ENCODE peak calls at places on chromosome 9, in seven cellular contexts. One of them, this sample, is unnamed.

GRCh38 chr9:20630241-20630943 is 8.1 kb upstream of the MLLT3 start:
- DNase-seq in NCI-H2029: no peak
- DNase-seq in activated CD4-positive, alpha-beta memory T cell treated with anti-CD3 and anti-CD28 coated beads, Interleukin-2, amount 10 ng/mL, durations not matched to agents 7 days and 5 days: no peak
- DNase-seq in astrocyte: peak
- DNase-seq in activated CD4-positive, alpha-beta T cell treated with anti-CD3 and anti-CD28 coated beads for 48 hours: no peak
- DNase-seq in esophagus squamous epithelium: no peak
- DNase-seq in activated T-cell treated with anti-CD3 and anti-CD28 coated beads, Interleukin-2, amount 50 U/mL, for 24 hours: no peak
- DNase-seq in this sample: no peak

GRCh38 chr9:122819326-122819725 is 9.1 kb downstream of the PDCL start:
- DNase-seq in astrocyte: peak
- DNase-seq in activated CD4-positive, alpha-beta memory T cell treated with anti-CD3 and anti-CD28 coated beads, Interleukin-2, amount 10 ng/mL, durations not matched to agents 7 days and 5 days: no peak
- DNase-seq in activated T-cell treated with anti-CD3 and anti-CD28 coated beads, Interleukin-2, amount 50 U/mL, for 24 hours: no peak
- DNase-seq in NCI-H2029: peak
- DNase-seq in esophagus squamous epithelium: no peak
- DNase-seq in activated CD4-positive, alpha-beta T cell treated with anti-CD3 and anti-CD28 coated beads for 48 hours: no peak
- DNase-seq in this sample: peak

GRCh38 chr9:7368410-7369292 is 430.9 kb downstream of the DMAC1 start:
- DNase-seq in NCI-H2029: no peak
- DNase-seq in esophagus squamous epithelium: no peak
- DNase-seq in astrocyte: peak
- DNase-seq in activated CD4-positive, alpha-beta memory T cell treated with anti-CD3 and anti-CD28 coated beads, Interleukin-2, amount 10 ng/mL, durations not matched to agents 7 days and 5 days: no peak
- DNase-seq in activated T-cell treated with anti-CD3 and anti-CD28 coated beads, Interleukin-2, amount 50 U/mL, for 24 hours: no peak
- DNase-seq in activated CD4-positive, alpha-beta T cell treated with anti-CD3 and anti-CD28 coated beads for 48 hours: no peak
- DNase-seq in this sample: peak

GRCh38 chr9:32403567-32403966 is 19.1 kb downstream of the ACO1 start:
- DNase-seq in activated CD4-positive, alpha-beta T cell treated with anti-CD3 and anti-CD28 coated beads for 48 hours: no peak
- DNase-seq in activated T-cell treated with anti-CD3 and anti-CD28 coated beads, Interleukin-2, amount 50 U/mL, for 24 hours: no peak
- DNase-seq in esophagus squamous epithelium: no peak
- DNase-seq in astrocyte: no peak
- DNase-seq in activated CD4-positive, alpha-beta memory T cell treated with anti-CD3 and anti-CD28 coated beads, Interleukin-2, amount 10 ng/mL, durations not matched to agents 7 days and 5 days: no peak
- DNase-seq in NCI-H2029: no peak
- DNase-seq in this sample: no peak

GRCh38 chr9:113501821-113502220 is 38.3 kb downstream of the RGS3 start:
- DNase-seq in activated CD4-positive, alpha-beta T cell treated with anti-CD3 and anti-CD28 coated beads for 48 hours: no peak
- DNase-seq in activated CD4-positive, alpha-beta memory T cell treated with anti-CD3 and anti-CD28 coated beads, Interleukin-2, amount 10 ng/mL, durations not matched to agents 7 days and 5 days: no peak
- DNase-seq in activated T-cell treated with anti-CD3 and anti-CD28 coated beads, Interleukin-2, amount 50 U/mL, for 24 hours: no peak
- DNase-seq in NCI-H2029: no peak
- DNase-seq in esophagus squamous epithelium: no peak
- DNase-seq in astrocyte: no peak
- DNase-seq in this sample: no peak

GRCh38 chr9:124077915-124078572 is 66.5 kb downstream of the LHX2 start:
- DNase-seq in activated CD4-positive, alpha-beta T cell treated with anti-CD3 and anti-CD28 coated beads for 48 hours: no peak
- DNase-seq in activated CD4-positive, alpha-beta memory T cell treated with anti-CD3 and anti-CD28 coated beads, Interleukin-2, amount 10 ng/mL, durations not matched to agents 7 days and 5 days: no peak
- DNase-seq in astrocyte: no peak
- DNase-seq in NCI-H2029: no peak
- DNase-seq in activated T-cell treated with anti-CD3 and anti-CD28 coated beads, Interleukin-2, amount 50 U/mL, for 24 hours: no peak
- DNase-seq in esophagus squamous epithelium: no peak
- DNase-seq in this sample: no peak

GRCh38 chr9:131734165-131734610 is 5.7 kb downstream of the RAPGEF1 start:
- DNase-seq in astrocyte: no peak
- DNase-seq in NCI-H2029: peak
- DNase-seq in activated T-cell treated with anti-CD3 and anti-CD28 coated beads, Interleukin-2, amount 50 U/mL, for 24 hours: no peak
- DNase-seq in activated CD4-positive, alpha-beta memory T cell treated with anti-CD3 and anti-CD28 coated beads, Interleukin-2, amount 10 ng/mL, durations not matched to agents 7 days and 5 days: peak
- DNase-seq in esophagus squamous epithelium: no peak
- DNase-seq in activated CD4-positive, alpha-beta T cell treated with anti-CD3 and anti-CD28 coated beads for 48 hours: peak
- DNase-seq in this sample: peak

GRCh38 chr9:36676823-36677521 is 104.3 kb downstream of the MELK start:
- DNase-seq in NCI-H2029: no peak
- DNase-seq in astrocyte: no peak
- DNase-seq in activated CD4-positive, alpha-beta T cell treated with anti-CD3 and anti-CD28 coated beads for 48 hours: no peak
- DNase-seq in activated CD4-positive, alpha-beta memory T cell treated with anti-CD3 and anti-CD28 coated beads, Interleukin-2, amount 10 ng/mL, durations not matched to agents 7 days and 5 days: no peak
- DNase-seq in esophagus squamous epithelium: no peak
- DNase-seq in activated T-cell treated with anti-CD3 and anti-CD28 coated beads, Interleukin-2, amount 50 U/mL, for 24 hours: no peak
- DNase-seq in this sample: peak

GRCh38 chr9:21561502-21561901 is 79.4 kb upstream of the IFNE start:
- DNase-seq in astrocyte: no peak
- DNase-seq in activated T-cell treated with anti-CD3 and anti-CD28 coated beads, Interleukin-2, amount 50 U/mL, for 24 hours: no peak
- DNase-seq in activated CD4-positive, alpha-beta memory T cell treated with anti-CD3 and anti-CD28 coated beads, Interleukin-2, amount 10 ng/mL, durations not matched to agents 7 days and 5 days: no peak
- DNase-seq in esophagus squamous epithelium: no peak
- DNase-seq in activated CD4-positive, alpha-beta T cell treated with anti-CD3 and anti-CD28 coated beads for 48 hours: no peak
- DNase-seq in NCI-H2029: no peak
- DNase-seq in this sample: no peak

GRCh38 chr9:117549444-117549843 is 134.6 kb upstream of the ASTN2 start:
- DNase-seq in esophagus squamous epithelium: no peak
- DNase-seq in activated CD4-positive, alpha-beta memory T cell treated with anti-CD3 and anti-CD28 coated beads, Interleukin-2, amount 10 ng/mL, durations not matched to agents 7 days and 5 days: no peak
- DNase-seq in astrocyte: no peak
- DNase-seq in activated CD4-positive, alpha-beta T cell treated with anti-CD3 and anti-CD28 coated beads for 48 hours: no peak
- DNase-seq in NCI-H2029: no peak
- DNase-seq in activated T-cell treated with anti-CD3 and anti-CD28 coated beads, Interleukin-2, amount 50 U/mL, for 24 hours: no peak
- DNase-seq in this sample: no peak

GRCh38 chr9:110452227-110452801 is 114.7 kb upstream of the TXNDC8 start:
- DNase-seq in esophagus squamous epithelium: no peak
- DNase-seq in activated CD4-positive, alpha-beta T cell treated with anti-CD3 and anti-CD28 coated beads for 48 hours: no peak
- DNase-seq in activated CD4-positive, alpha-beta memory T cell treated with anti-CD3 and anti-CD28 coated beads, Interleukin-2, amount 10 ng/mL, durations not matched to agents 7 days and 5 days: no peak
- DNase-seq in astrocyte: no peak
- DNase-seq in activated T-cell treated with anti-CD3 and anti-CD28 coated beads, Interleukin-2, amount 50 U/mL, for 24 hours: no peak
- DNase-seq in NCI-H2029: no peak
- DNase-seq in this sample: peak

GRCh38 chr9:15246688-15247087 is 60.3 kb downstream of the TTC39B start:
- DNase-seq in activated T-cell treated with anti-CD3 and anti-CD28 coated beads, Interleukin-2, amount 50 U/mL, for 24 hours: no peak
- DNase-seq in activated CD4-positive, alpha-beta memory T cell treated with anti-CD3 and anti-CD28 coated beads, Interleukin-2, amount 10 ng/mL, durations not matched to agents 7 days and 5 days: no peak
- DNase-seq in esophagus squamous epithelium: no peak
- DNase-seq in activated CD4-positive, alpha-beta T cell treated with anti-CD3 and anti-CD28 coated beads for 48 hours: peak
- DNase-seq in NCI-H2029: no peak
- DNase-seq in astrocyte: peak
- DNase-seq in this sample: no peak

GRCh38 chr9:107794259-107794658 is 304.7 kb upstream of the KLF4 start:
- DNase-seq in astrocyte: no peak
- DNase-seq in activated CD4-positive, alpha-beta T cell treated with anti-CD3 and anti-CD28 coated beads for 48 hours: no peak
- DNase-seq in activated CD4-positive, alpha-beta memory T cell treated with anti-CD3 and anti-CD28 coated beads, Interleukin-2, amount 10 ng/mL, durations not matched to agents 7 days and 5 days: no peak
- DNase-seq in NCI-H2029: no peak
- DNase-seq in esophagus squamous epithelium: no peak
- DNase-seq in activated T-cell treated with anti-CD3 and anti-CD28 coated beads, Interleukin-2, amount 50 U/mL, for 24 hours: no peak
- DNase-seq in this sample: no peak

GRCh38 chr9:76927540-76928240 is 21.8 kb upstream of the PRUNE2 start:
- DNase-seq in activated T-cell treated with anti-CD3 and anti-CD28 coated beads, Interleukin-2, amount 50 U/mL, for 24 hours: no peak
- DNase-seq in esophagus squamous epithelium: no peak
- DNase-seq in NCI-H2029: no peak
- DNase-seq in activated CD4-positive, alpha-beta memory T cell treated with anti-CD3 and anti-CD28 coated beads, Interleukin-2, amount 10 ng/mL, durations not matched to agents 7 days and 5 days: no peak
- DNase-seq in astrocyte: peak
- DNase-seq in activated CD4-positive, alpha-beta T cell treated with anti-CD3 and anti-CD28 coated beads for 48 hours: no peak
- DNase-seq in this sample: peak

GRCh38 chr9:127444921-127445850 is 6.0 kb downstream of the RPL12 start:
- DNase-seq in activated T-cell treated with anti-CD3 and anti-CD28 coated beads, Interleukin-2, amount 50 U/mL, for 24 hours: peak
- DNase-seq in activated CD4-positive, alpha-beta memory T cell treated with anti-CD3 and anti-CD28 coated beads, Interleukin-2, amount 10 ng/mL, durations not matched to agents 7 days and 5 days: no peak
- DNase-seq in astrocyte: peak
- DNase-seq in activated CD4-positive, alpha-beta T cell treated with anti-CD3 and anti-CD28 coated beads for 48 hours: peak
- DNase-seq in NCI-H2029: no peak
- DNase-seq in esophagus squamous epithelium: no peak
- DNase-seq in this sample: no peak

GRCh38 chr9:133334161-133334560 is 1.8 kb downstream of the SURF6 start:
- DNase-seq in esophagus squamous epithelium: no peak
- DNase-seq in activated T-cell treated with anti-CD3 and anti-CD28 coated beads, Interleukin-2, amount 50 U/mL, for 24 hours: no peak
- DNase-seq in NCI-H2029: no peak
- DNase-seq in activated CD4-positive, alpha-beta T cell treated with anti-CD3 and anti-CD28 coated beads for 48 hours: no peak
- DNase-seq in astrocyte: no peak
- DNase-seq in activated CD4-positive, alpha-beta memory T cell treated with anti-CD3 and anti-CD28 coated beads, Interleukin-2, amount 10 ng/mL, durations not matched to agents 7 days and 5 days: no peak
- DNase-seq in this sample: no peak

GRCh38 chr9:69594180-69594579 is 78.0 kb downstream of the APBA1 start:
- DNase-seq in NCI-H2029: no peak
- DNase-seq in esophagus squamous epithelium: no peak
- DNase-seq in activated CD4-positive, alpha-beta memory T cell treated with anti-CD3 and anti-CD28 coated beads, Interleukin-2, amount 10 ng/mL, durations not matched to agents 7 days and 5 days: no peak
- DNase-seq in activated CD4-positive, alpha-beta T cell treated with anti-CD3 and anti-CD28 coated beads for 48 hours: no peak
- DNase-seq in astrocyte: no peak
- DNase-seq in activated T-cell treated with anti-CD3 and anti-CD28 coated beads, Interleukin-2, amount 50 U/mL, for 24 hours: no peak
- DNase-seq in this sample: no peak

GRCh38 chr9:124320062-124320973 is 62.6 kb downstream of the NEK6 start:
- DNase-seq in esophagus squamous epithelium: no peak
- DNase-seq in activated T-cell treated with anti-CD3 and anti-CD28 coated beads, Interleukin-2, amount 50 U/mL, for 24 hours: peak
- DNase-seq in NCI-H2029: peak
- DNase-seq in activated CD4-positive, alpha-beta T cell treated with anti-CD3 and anti-CD28 coated beads for 48 hours: peak
- DNase-seq in activated CD4-positive, alpha-beta memory T cell treated with anti-CD3 and anti-CD28 coated beads, Interleukin-2, amount 10 ng/mL, durations not matched to agents 7 days and 5 days: peak
- DNase-seq in astrocyte: no peak
- DNase-seq in this sample: peak

GRCh38 chr9:105040462-105040861 is 112.5 kb upstream of the ABCA1 start:
- DNase-seq in activated T-cell treated with anti-CD3 and anti-CD28 coated beads, Interleukin-2, amount 50 U/mL, for 24 hours: no peak
- DNase-seq in activated CD4-positive, alpha-beta memory T cell treated with anti-CD3 and anti-CD28 coated beads, Interleukin-2, amount 10 ng/mL, durations not matched to agents 7 days and 5 days: no peak
- DNase-seq in activated CD4-positive, alpha-beta T cell treated with anti-CD3 and anti-CD28 coated beads for 48 hours: no peak
- DNase-seq in astrocyte: no peak
- DNase-seq in esophagus squamous epithelium: no peak
- DNase-seq in NCI-H2029: no peak
- DNase-seq in this sample: no peak

GRCh38 chr9:132160802-132161742 is 786 bp upstream of the NTNG2 start:
- DNase-seq in astrocyte: peak
- DNase-seq in NCI-H2029: no peak
- DNase-seq in esophagus squamous epithelium: no peak
- DNase-seq in activated CD4-positive, alpha-beta T cell treated with anti-CD3 and anti-CD28 coated beads for 48 hours: peak
- DNase-seq in activated CD4-positive, alpha-beta memory T cell treated with anti-CD3 and anti-CD28 coated beads, Interleukin-2, amount 10 ng/mL, durations not matched to agents 7 days and 5 days: peak
- DNase-seq in activated T-cell treated with anti-CD3 and anti-CD28 coated beads, Interleukin-2, amount 50 U/mL, for 24 hours: peak
- DNase-seq in this sample: peak

GRCh38 chr9:84573098-84573497 is 96.4 kb upstream of the NTRK2 start:
- DNase-seq in esophagus squamous epithelium: no peak
- DNase-seq in NCI-H2029: no peak
- DNase-seq in activated CD4-positive, alpha-beta memory T cell treated with anti-CD3 and anti-CD28 coated beads, Interleukin-2, amount 10 ng/mL, durations not matched to agents 7 days and 5 days: no peak
- DNase-seq in activated T-cell treated with anti-CD3 and anti-CD28 coated beads, Interleukin-2, amount 50 U/mL, for 24 hours: no peak
- DNase-seq in activated CD4-positive, alpha-beta T cell treated with anti-CD3 and anti-CD28 coated beads for 48 hours: no peak
- DNase-seq in astrocyte: no peak
- DNase-seq in this sample: no peak

GRCh38 chr9:35981704-35982103 is 23.8 kb upstream of the OR2S2 start:
- DNase-seq in activated CD4-positive, alpha-beta T cell treated with anti-CD3 and anti-CD28 coated beads for 48 hours: no peak
- DNase-seq in activated CD4-positive, alpha-beta memory T cell treated with anti-CD3 and anti-CD28 coated beads, Interleukin-2, amount 10 ng/mL, durations not matched to agents 7 days and 5 days: no peak
- DNase-seq in esophagus squamous epithelium: no peak
- DNase-seq in NCI-H2029: no peak
- DNase-seq in astrocyte: no peak
- DNase-seq in activated T-cell treated with anti-CD3 and anti-CD28 coated beads, Interleukin-2, amount 50 U/mL, for 24 hours: no peak
- DNase-seq in this sample: no peak

GRCh38 chr9:8600914-8601680 is 801.5 kb upstream of the DMAC1 start:
- DNase-seq in NCI-H2029: no peak
- DNase-seq in activated T-cell treated with anti-CD3 and anti-CD28 coated beads, Interleukin-2, amount 50 U/mL, for 24 hours: no peak
- DNase-seq in astrocyte: no peak
- DNase-seq in activated CD4-positive, alpha-beta memory T cell treated with anti-CD3 and anti-CD28 coated beads, Interleukin-2, amount 10 ng/mL, durations not matched to agents 7 days and 5 days: no peak
- DNase-seq in activated CD4-positive, alpha-beta T cell treated with anti-CD3 and anti-CD28 coated beads for 48 hours: no peak
- DNase-seq in esophagus squamous epithelium: no peak
- DNase-seq in this sample: no peak

GRCh38 chr9:19675492-19675891 is 113.3 kb downstream of the SLC24A2 start:
- DNase-seq in activated CD4-positive, alpha-beta memory T cell treated with anti-CD3 and anti-CD28 coated beads, Interleukin-2, amount 10 ng/mL, durations not matched to agents 7 days and 5 days: no peak
- DNase-seq in NCI-H2029: no peak
- DNase-seq in esophagus squamous epithelium: no peak
- DNase-seq in activated T-cell treated with anti-CD3 and anti-CD28 coated beads, Interleukin-2, amount 50 U/mL, for 24 hours: no peak
- DNase-seq in astrocyte: no peak
- DNase-seq in activated CD4-positive, alpha-beta T cell treated with anti-CD3 and anti-CD28 coated beads for 48 hours: no peak
- DNase-seq in this sample: no peak